ENCODE peak calls at places on chromosomes 16 and 17, in eight cellular contexts. N, A, D, S, Q, O, G and V are unnamed samples.

GRCh38 chr17:17959520-17960361 is 12.5 kb downstream of the TOM1L2 start:
- DNase-seq in N (peak), A (no peak), D (no peak), S (no peak), Q (peak), O (no peak), G (no peak), V (no peak)

GRCh38 chr16:11783319-11784047 is 13.6 kb downstream of the ZC3H7A start:
- DNase-seq in N (peak), A (peak), D (peak), S (no peak), Q (peak), O (no peak), G (no peak), V (no peak)

GRCh38 chr17:32503251-32504165 is 16.7 kb downstream of the CDK5R1 start:
- DNase-seq in N (no peak), A (peak), D (no peak), S (no peak), Q (peak), O (no peak), G (no peak), V (no peak)

GRCh38 chr16:19851476-19851875 is 33.2 kb downstream of the GPRC5B start:
- DNase-seq in N (no peak), A (no peak), D (no peak), S (no peak), Q (no peak), O (no peak), G (no peak), V (no peak)

GRCh38 chr17:64289652-64290051 is 26.6 kb upstream of the TEX2 start:
- DNase-seq in N (no peak), A (no peak), D (no peak), S (no peak), Q (no peak), O (no peak), G (no peak), V (no peak)

GRCh38 chr17:74532115-74532514 is 840 bp upstream of the CD300LB start:
- DNase-seq in N (no peak), A (no peak), D (no peak), S (peak), Q (no peak), O (no peak), G (no peak), V (no peak)

GRCh38 chr17:75584358-75585175 is 3.0 kb upstream of the MYO15B start:
- DNase-seq in N (no peak), A (no peak), D (no peak), S (no peak), Q (no peak), O (no peak), G (no peak), V (no peak)

GRCh38 chr17:63843387-63844292 is 1.2 kb upstream of the SMARCD2 start:
- DNase-seq in N (peak), A (peak), D (no peak), S (peak), Q (peak), O (no peak), G (no peak), V (no peak)

GRCh38 chr16:30060354-30061194 is 5.0 kb upstream of the ALDOA start:
- DNase-seq in N (no peak), A (no peak), D (no peak), S (no peak), Q (peak), O (no peak), G (no peak), V (no peak)

GRCh38 chr17:80447790-80448189 is 28.6 kb downstream of the NPTX1 start:
- DNase-seq in N (no peak), A (no peak), D (no peak), S (no peak), Q (no peak), O (no peak), G (no peak), V (no peak)

GRCh38 chr17:12402963-12403622 is 262.6 kb upstream of the MYOCD start:
- DNase-seq in N (peak), A (no peak), D (no peak), S (no peak), Q (peak), O (no peak), G (peak), V (no peak)

GRCh38 chr17:38693700-38694329 is 11.3 kb upstream of the MLLT6 start:
- DNase-seq in N (peak), A (no peak), D (no peak), S (peak), Q (peak), O (no peak), G (peak), V (no peak)

GRCh38 chr17:5272313-5272712 is 9.8 kb upstream of the RABEP1 start:
- DNase-seq in N (no peak), A (no peak), D (no peak), S (no peak), Q (no peak), O (no peak), G (no peak), V (no peak)

GRCh38 chr16:58459344-58460218 is 40.4 kb upstream of the NDRG4 start:
- DNase-seq in N (peak), A (peak), D (no peak), S (no peak), Q (peak), O (no peak), G (no peak), V (no peak)

GRCh38 chr17:35568561-35568960 is 7.9 kb upstream of the SLFN14 start:
- DNase-seq in N (peak), A (no peak), D (no peak), S (no peak), Q (peak), O (no peak), G (no peak), V (no peak)

GRCh38 chr17:80726558-80727408 is 182.1 kb downstream of the RPTOR start:
- DNase-seq in N (no peak), A (no peak), D (no peak), S (no peak), Q (no peak), O (no peak), G (no peak), V (no peak)

GRCh38 chr16:79885320-79885719 is 284.8 kb upstream of the MAF start:
- DNase-seq in N (no peak), A (no peak), D (no peak), S (no peak), Q (no peak), O (no peak), G (no peak), V (no peak)

GRCh38 chr17:82105882-82106696 is 8.1 kb upstream of the FASN start:
- DNase-seq in N (no peak), A (peak), D (no peak), S (no peak), Q (peak), O (peak), G (no peak), V (peak)